ENCODE peak calls at places on chromosomes 16 and 17, in six cellular contexts. L, U, D, W, P and C are unnamed samples.

GRCh38 chr16:11497329-11497805 is 89.4 kb downstream of the LITAF start:
- DNase-seq in L (peak), U (peak), D (peak), W (peak), P (peak), C (no peak)

GRCh38 chr16:69931631-69932030 is 19.5 kb upstream of the CLEC18A start:
- DNase-seq in L (no peak), U (no peak), D (peak), W (no peak), P (no peak), C (no peak)

GRCh38 chr17:34706029-34706428 is 126.6 kb downstream of the TMEM132E start:
- DNase-seq in L (no peak), U (no peak), D (no peak), W (peak), P (peak), C (no peak)

GRCh38 chr16:2933701-2934100 is 22.0 kb downstream of the FLYWCH1 start:
- DNase-seq in L (no peak), U (no peak), D (no peak), W (no peak), P (no peak), C (no peak)

GRCh38 chr17:27559506-27559931 is 71.5 kb upstream of the LGALS9 start:
- DNase-seq in L (peak), U (no peak), D (peak), W (peak), P (peak), C (no peak)

GRCh38 chr17:80789356-80789902 is 202.2 kb upstream of the CHMP6 start:
- DNase-seq in L (peak), U (peak), D (no peak), W (peak), P (peak), C (no peak)

GRCh38 chr16:56360117-56361008 is 65.0 kb downstream of the AMFR start:
- DNase-seq in L (peak), U (no peak), D (peak), W (peak), P (no peak), C (no peak)

GRCh38 chr16:82657239-82657638 is 30.5 kb downstream of the CDH13 start:
- DNase-seq in L (no peak), U (no peak), D (no peak), W (no peak), P (peak), C (no peak)

GRCh38 chr16:29806096-29806579 is at the start of gene MAZ:
- DNase-seq in L (no peak), U (no peak), D (no peak), W (no peak), P (peak), C (no peak)

GRCh38 chr17:66397486-66397885 is 95.1 kb downstream of the PRKCA start:
- DNase-seq in L (no peak), U (no peak), D (no peak), W (no peak), P (no peak), C (no peak)

GRCh38 chr17:51650202-51650601 is 389.9 kb downstream of the UTP18 start:
- DNase-seq in L (no peak), U (no peak), D (no peak), W (no peak), P (no peak), C (no peak)

GRCh38 chr16:3832669-3833068 is 47.8 kb downstream of the CREBBP start:
- DNase-seq in L (no peak), U (no peak), D (no peak), W (no peak), P (no peak), C (no peak)

GRCh38 chr16:66580605-66581209 is 1.4 kb downstream of the CMTM2 start:
- DNase-seq in L (no peak), U (no peak), D (no peak), W (no peak), P (peak), C (no peak)

GRCh38 chr17:35795007-35795870 is at the start of gene MMP28:
- DNase-seq in L (no peak), U (peak), D (no peak), W (peak), P (no peak), C (peak)

GRCh38 chr16:85626191-85626951 is 13.2 kb downstream of the GSE1 start:
- DNase-seq in L (no peak), U (no peak), D (no peak), W (no peak), P (no peak), C (no peak)

GRCh38 chr17:55430531-55431228 is 9.0 kb upstream of the MMD start:
- DNase-seq in L (no peak), U (no peak), D (no peak), W (no peak), P (no peak), C (no peak)

GRCh38 chr17:16915752-16916556 is 56.0 kb downstream of the TNFRSF13B start:
- DNase-seq in L (no peak), U (peak), D (no peak), W (peak), P (peak), C (peak)

GRCh38 chr17:7832431-7832830 is 1.6 kb upstream of the KDM6B start:
- DNase-seq in L (no peak), U (no peak), D (no peak), W (peak), P (no peak), C (no peak)

GRCh38 chr17:39822051-39822450 is 42.1 kb downstream of the IKZF3 start:
- DNase-seq in L (no peak), U (no peak), D (no peak), W (no peak), P (no peak), C (no peak)

GRCh38 chr16:14325921-14326401 is 254.8 kb downstream of the MRTFB start:
- DNase-seq in L (no peak), U (no peak), D (no peak), W (no peak), P (no peak), C (no peak)

GRCh38 chr16:19517424-19518089 is 4.3 kb downstream of the GDE1 start:
- DNase-seq in L (no peak), U (peak), D (no peak), W (no peak), P (peak), C (no peak)

GRCh38 chr17:50636145-50636803 is 1.6 kb downstream of the ABCC3 start:
- DNase-seq in L (no peak), U (no peak), D (no peak), W (no peak), P (no peak), C (no peak)

GRCh38 chr17:5237541-5238016 is 2.9 kb upstream of the SCIMP start:
- DNase-seq in L (no peak), U (peak), D (no peak), W (peak), P (peak), C (no peak)

GRCh38 chr16:12096162-12096781 is 119.7 kb downstream of the SNX29 start:
- DNase-seq in L (no peak), U (no peak), D (peak), W (no peak), P (peak), C (no peak)

GRCh38 chr17:82458885-82459424 is 414 bp downstream of the NARF start:
- DNase-seq in L (no peak), U (no peak), D (no peak), W (no peak), P (peak), C (peak)

GRCh38 chr16:67432491-67432890 is 1.6 kb downstream of the HSD11B2 start:
- DNase-seq in L (no peak), U (no peak), D (no peak), W (no peak), P (no peak), C (no peak)

GRCh38 chr17:15233971-15234370 is 31.2 kb downstream of the PMP22 start:
- DNase-seq in L (no peak), U (no peak), D (no peak), W (no peak), P (no peak), C (no peak)

GRCh38 chr16:89960966-89961365 is 12.4 kb downstream of the DEF8 start:
- DNase-seq in L (no peak), U (no peak), D (no peak), W (no peak), P (no peak), C (no peak)

GRCh38 chr17:51260960-51261958 is 913 bp downstream of the UTP18 start:
- DNase-seq in L (peak), U (peak), D (peak), W (peak), P (no peak), C (peak)

DNA sequence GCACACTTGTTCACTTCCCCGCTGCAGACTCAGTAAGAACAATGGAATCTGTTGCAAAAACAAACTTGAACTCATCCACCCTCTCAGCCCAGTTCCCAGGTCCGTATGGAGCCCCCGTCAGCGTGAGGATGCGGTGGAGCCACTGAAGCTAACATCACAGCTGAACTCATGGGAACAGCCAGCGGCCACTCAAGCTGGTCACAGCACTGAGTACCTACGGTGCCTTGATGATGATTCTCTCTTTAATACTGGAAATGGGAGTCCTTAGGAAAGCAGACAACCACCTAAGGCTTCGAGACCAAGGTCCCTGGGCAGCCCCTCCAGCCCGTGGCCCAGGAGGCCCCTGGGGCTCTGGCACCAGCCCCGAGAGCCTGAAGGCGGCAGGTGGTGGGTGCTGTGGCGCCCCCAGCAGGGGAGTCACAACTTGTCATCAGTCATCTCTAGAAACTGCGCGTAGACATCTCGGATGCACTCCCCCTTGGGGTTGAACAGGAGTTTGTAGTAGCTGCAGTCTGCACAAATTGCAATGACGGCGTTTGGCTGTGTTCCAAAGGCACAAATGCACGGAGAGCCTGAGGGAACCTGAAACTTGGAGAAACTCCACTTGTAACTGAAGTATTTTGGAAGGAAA is 31.0 kb upstream of the RHOT1 start:
- DNase-seq in L (peak), U (no peak), D (peak), W (no peak), P (peak), C (no peak)
- H3K4me3 ChIP-seq in L (no peak), U (no peak), D (no peak), W (no peak), P (no peak), C (no peak)

GRCh38 chr16:1357906-1358566 is 6.3 kb downstream of the GNPTG start:
- DNase-seq in L (no peak), U (no peak), D (no peak), W (no peak), P (peak), C (no peak)
- TF ChIP-seq POLR2A in L (no peak), U (no peak), D (no peak), W (no peak), P (no peak), C (no peak)

GRCh38 chr17:64413505-64413904 is 22.8 kb upstream of the PECAM1 start:
- DNase-seq in L (no peak), U (no peak), D (no peak), W (peak), P (no peak), C (no peak)
- H3K4me3 ChIP-seq in L (no peak), U (no peak), D (no peak), W (no peak), P (no peak), C (no peak)

DNA sequence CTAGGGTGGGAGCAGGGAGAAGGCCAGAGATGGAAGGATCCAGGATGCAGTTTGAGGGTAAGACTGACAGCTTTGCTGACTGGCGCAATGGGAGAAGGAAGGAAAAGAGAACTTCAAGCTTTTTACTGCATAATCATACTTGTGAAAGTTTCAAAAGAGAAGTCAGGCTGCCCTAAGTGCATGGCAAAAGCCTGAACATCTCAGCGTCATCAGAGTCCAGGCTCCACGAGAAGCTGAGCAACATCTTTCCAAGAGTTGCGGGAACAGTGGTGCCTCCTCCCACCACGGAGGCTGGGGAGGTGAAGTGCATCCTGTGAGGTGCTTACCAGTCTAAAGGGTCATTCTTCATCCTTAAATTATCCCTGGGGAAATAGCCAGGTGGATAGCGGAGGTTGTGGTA is 26.9 kb upstream of the SLC38A8 start:
- DNase-seq in L (no peak), U (no peak), D (no peak), W (no peak), P (no peak), C (no peak)
- TF ChIP-seq POLR2A in L (no peak), U (no peak), D (no peak), W (no peak), P (no peak), C (no peak)

GRCh38 chr17:41837761-41838538 is at the start of gene KLHL10:
- DNase-seq in L (no peak), U (no peak), D (peak), W (no peak), P (no peak), C (no peak)
- H3K4me3 ChIP-seq in L (no peak), U (peak), D (no peak), W (no peak), P (no peak), C (peak)

GRCh38 chr17:42900460-42901331 is at the start of gene G6PC1:
- DNase-seq in L (no peak), U (no peak), D (no peak), W (no peak), P (no peak), C (no peak)
- TF ChIP-seq POLR2A in L (no peak), U (no peak), D (no peak), W (no peak), P (no peak), C (no peak)